ENCODE peak calls at places on chromosomes 2 and 18, in five cellular contexts. P is WTC11, T is A549, S is K562, B is HepG2. Q is an unnamed sample.

GRCh38 chr18:58216071-58216471 is 172.0 kb downstream of the NEDD4L start:
- DNase-seq in P (peak), T (no peak), S (no peak), B (no peak), Q (no peak)

GRCh38 chr2:234137400-234138014 is 87.0 kb downstream of the SPP2 start:
- DNase-seq in P (no peak), T (peak), S (no peak), B (no peak), Q (no peak)

GRCh38 chr2:51472300-51472699 is 440.4 kb upstream of the NRXN1 start:
- DNase-seq in P (no peak), T (no peak), S (no peak), B (no peak), Q (no peak)

GRCh38 chr2:223692227-223692947 is 90.2 kb upstream of the SCG2 start:
- DNase-seq in P (peak), T (peak), S (peak), B (peak), Q (peak)

GRCh38 chr2:42964444-42965081 is 172.2 kb upstream of the HAAO start:
- DNase-seq in P (no peak), T (no peak), S (no peak), B (no peak), Q (peak)

GRCh38 chr18:12091742-12092141 is 1.9 kb upstream of the ANKRD62 start:
- DNase-seq in P (no peak), T (no peak), S (no peak), B (no peak), Q (no peak)

GRCh38 chr18:77080283-77080682 is 52.3 kb downstream of the MBP start:
- DNase-seq in P (no peak), T (no peak), S (no peak), B (no peak), Q (no peak)

GRCh38 chr18:27621236-27621890 is 436.3 kb upstream of the CHST9 start:
- DNase-seq in P (no peak), T (no peak), S (no peak), B (no peak), Q (no peak)

GRCh38 chr18:3665187-3665586 is 215.2 kb downstream of the TGIF1 start:
- DNase-seq in P (no peak), T (no peak), S (no peak), B (no peak), Q (no peak)

GRCh38 chr2:25290811-25291510 is 50.8 kb downstream of the DNMT3A start:
- DNase-seq in P (no peak), T (no peak), S (peak), B (no peak), Q (no peak)

GRCh38 chr2:10022886-10023662 is 20.3 kb upstream of the KLF11 start:
- DNase-seq in P (no peak), T (no peak), S (no peak), B (no peak), Q (no peak)

DNA sequence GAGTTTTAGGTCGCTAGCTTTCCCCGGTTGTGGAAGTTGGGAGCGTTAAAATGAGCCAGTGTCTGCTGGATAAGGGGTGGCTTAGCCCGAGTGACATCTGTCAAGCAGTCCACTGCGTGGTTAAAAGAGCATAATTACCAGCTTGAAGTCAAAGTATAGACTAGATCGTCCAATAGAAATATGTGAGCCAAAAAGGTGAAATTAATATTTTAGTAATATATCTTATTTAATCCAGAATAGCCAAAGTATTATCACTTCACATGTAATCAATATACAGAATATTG is 655 bp downstream of the COMMD1 start:
- DNase-seq in P (no peak), T (no peak), S (no peak), B (no peak), Q (no peak)
- TF ChIP-seq MAX in P (no peak), T (no peak), S (no peak), B (no peak), Q (no peak)

DNA sequence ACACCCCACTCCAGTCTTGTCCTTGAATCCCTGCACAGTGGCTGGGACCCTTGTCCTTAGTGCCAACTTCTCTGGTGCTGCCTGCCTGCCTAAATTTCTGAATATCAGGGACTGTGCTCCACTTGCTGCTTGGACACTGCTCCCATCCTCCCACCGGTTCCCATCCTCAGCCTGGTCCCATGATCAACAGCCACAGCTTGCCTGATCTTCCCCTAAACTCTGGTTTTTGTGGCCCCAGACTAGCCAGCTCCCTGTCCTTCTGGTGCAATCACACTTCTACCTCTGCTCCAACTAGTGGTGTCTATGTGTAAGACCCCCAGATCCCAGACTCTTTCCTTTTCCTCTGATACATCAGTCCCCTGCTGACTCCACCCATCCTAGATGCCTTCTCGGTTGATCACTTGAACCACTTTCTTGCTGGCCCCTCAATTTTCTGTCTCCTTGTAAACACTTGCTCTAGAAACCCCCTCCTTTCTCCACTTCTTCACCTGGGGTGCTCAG is 37.2 kb upstream of the POLE4 start:
- DNase-seq in P (no peak), T (no peak), S (no peak), B (peak), Q (peak)
- TF ChIP-seq MAX in P (no peak), T (no peak), S (no peak), B (no peak), Q (no peak)

GRCh38 chr2:95376311-95377215 is 25.9 kb upstream of the FAHD2A start:
- DNase-seq in P (no peak), T (no peak), S (no peak), B (no peak), Q (no peak)
- TF ChIP-seq MAX in P (no peak), T (no peak), S (no peak), B (no peak), Q (no peak)

GRCh38 chr2:199160677-199161465 is 296.9 kb downstream of the SATB2 start:
- DNase-seq in P (no peak), T (peak), S (no peak), B (peak), Q (no peak)
- TF ChIP-seq MAX in P (no peak), T (no peak), S (no peak), B (no peak), Q (no peak)

GRCh38 chr2:197925204-197925603 is 120.8 kb downstream of the PLCL1 start:
- DNase-seq in P (no peak), T (no peak), S (no peak), B (no peak), Q (no peak)
- TF ChIP-seq MAX in P (no peak), T (no peak), S (no peak), B (no peak), Q (no peak)

GRCh38 chr2:102474785-102475184 is 1.8 kb downstream of the SLC9A4 start:
- DNase-seq in P (no peak), T (no peak), S (no peak), B (no peak), Q (no peak)

GRCh38 chr2:102478686-102479470 is 5.9 kb downstream of the SLC9A4 start:
- DNase-seq in P (peak), T (no peak), S (no peak), B (no peak), Q (no peak)

GRCh38 chr2:102473020-102473419 is at the start of gene SLC9A4:
- DNase-seq in P (peak), T (peak), S (peak), B (peak), Q (peak)
- TF ChIP-seq MAX in P (no peak), T (no peak), S (no peak), B (no peak), Q (no peak)

GRCh38 chr2:127095784-127096183 is 11.2 kb downstream of the BIN1 start:
- DNase-seq in P (no peak), T (no peak), S (no peak), B (no peak), Q (no peak)

GRCh38 chr2:127097471-127097765 is 9.5 kb downstream of the BIN1 start:
- DNase-seq in P (no peak), T (no peak), S (no peak), B (no peak), Q (no peak)

GRCh38 chr2:127097841-127098651 is 8.9 kb downstream of the BIN1 start:
- DNase-seq in P (no peak), T (no peak), S (no peak), B (no peak), Q (no peak)

GRCh38 chr2:127096280-127096679 is 10.7 kb downstream of the BIN1 start:
- DNase-seq in P (no peak), T (no peak), S (no peak), B (no peak), Q (peak)

GRCh38 chr2:127096718-127097470 is 10.1 kb downstream of the BIN1 start:
- DNase-seq in P (no peak), T (no peak), S (no peak), B (no peak), Q (no peak)
- TF ChIP-seq MAX in P (no peak), T (no peak), S (no peak), B (no peak), Q (no peak)

Q was measured in NB4.